ENCODE peak calls at places on chromosome 19, in five cellular contexts. B, R, M, D and G are unnamed samples.

GRCh38 chr19:17081672-17082630 is 6.4 kb downstream of the MYO9B start:
- DNase-seq in D (no peak), B (no peak), M (no peak), R (no peak), G (peak)

GRCh38 chr19:51246153-51246552 is 4.7 kb upstream of the SIGLECL1 start:
- DNase-seq in M (no peak), R (no peak), B (peak), D (no peak), G (no peak)

GRCh38 chr19:7199613-7200533 is 94.3 kb downstream of the INSR start:
- DNase-seq in R (no peak), M (no peak), B (peak), D (no peak), G (peak)

GRCh38 chr19:19602136-19602712 is 16.3 kb downstream of the PBX4 start:
- DNase-seq in D (no peak), R (no peak), B (peak), M (no peak), G (no peak)

GRCh38 chr19:41288898-41289505 is 21.0 kb upstream of the CCDC97 start:
- DNase-seq in R (no peak), D (no peak), B (no peak), M (no peak), G (no peak)

GRCh38 chr19:44807652-44808462 is 1.0 kb upstream of the BCAM start:
- DNase-seq in R (no peak), M (no peak), B (peak), D (no peak), G (peak)

GRCh38 chr19:4032436-4032835 is 24.9 kb downstream of the PIAS4 start:
- DNase-seq in M (no peak), B (no peak), D (no peak), R (no peak), G (no peak)

GRCh38 chr19:12751635-12752034 is at the start of gene BEST2:
- DNase-seq in R (no peak), D (no peak), M (no peak), B (no peak), G (peak)

GRCh38 chr19:748274-748598 is 2.7 kb upstream of the MISP start:
- DNase-seq in M (no peak), R (no peak), B (no peak), D (no peak), G (no peak)

GRCh38 chr19:35355851-35356460 is 2.3 kb upstream of the FFAR3 start:
- DNase-seq in D (no peak), M (no peak), B (no peak), R (no peak), G (no peak)

GRCh38 chr19:41456342-41456918 is 13.5 kb downstream of the ERICH4 start:
- DNase-seq in D (no peak), M (no peak), R (no peak), B (no peak), G (peak)

GRCh38 chr19:9130965-9131364 is 4.2 kb upstream of the OR7G3 start:
- DNase-seq in R (no peak), M (no peak), B (no peak), D (no peak), G (no peak)

GRCh38 chr19:35847911-35848310 is 4.4 kb downstream of the NPHS1 start:
- DNase-seq in B (no peak), M (no peak), D (no peak), R (no peak), G (no peak)

GRCh38 chr19:9839415-9839814 is 4.3 kb downstream of the PIN1 start:
- DNase-seq in R (no peak), D (no peak), B (no peak), M (no peak), G (no peak)

GRCh38 chr19:21699197-21699596 is 68.2 kb downstream of the ZNF100 start:
- DNase-seq in B (no peak), R (no peak), M (no peak), D (no peak), G (no peak)

GRCh38 chr19:47509973-47510372 is 4.9 kb downstream of the NAPA start:
- DNase-seq in M (no peak), B (no peak), D (no peak), R (no peak), G (peak)

GRCh38 chr19:44356383-44357111 is at the start of gene ZNF112:
- DNase-seq in D (peak), R (peak), M (no peak), B (peak), G (peak)

GRCh38 chr19:30371960-30372824 is at the start of gene ZNF536:
- DNase-seq in D (no peak), M (no peak), B (no peak), R (no peak), G (no peak)

GRCh38 chr19:42450314-42450934 is 7.7 kb upstream of the CXCL17 start:
- DNase-seq in D (peak), R (peak), B (peak), M (peak), G (peak)

GRCh38 chr19:56660381-56661105 is 11.0 kb downstream of the ZNF835 start:
- DNase-seq in D (no peak), R (no peak), M (no peak), B (no peak), G (peak)

GRCh38 chr19:49793561-49793840 is 19.6 kb downstream of the FUZ start:
- DNase-seq in D (no peak), M (no peak), B (peak), R (no peak), G (peak)

GRCh38 chr19:2594319-2594718 is 108.2 kb downstream of the GNG7 start:
- DNase-seq in R (no peak), D (no peak), B (no peak), M (no peak), G (no peak)